ENCODE peak calls at places on chromosomes 6 and 20, in ten cellular contexts. Y is A549; A is CD4-positive, alpha-beta memory T cell; C is NT2/D1; B is H1; R is lower lobe of right lung; J is PC-3; V is esophagus squamous epithelium; P is heart left ventricle; W is adrenal gland. U is an unnamed sample.

GRCh38 chr6:124073021-124073420 is 269.4 kb downstream of the NKAIN2 start:
- DNase-seq in P (no peak), Y (no peak), R (no peak), A (no peak), J (no peak), B (no peak), W (no peak), C (no peak), V (no peak), U (no peak)

GRCh38 chr6:114030767-114031166 is 59.8 kb upstream of the HDAC2 start:
- DNase-seq in A (no peak), W (no peak), C (no peak), R (no peak), Y (no peak), V (no peak), J (no peak), P (no peak), B (no peak), U (no peak)

GRCh38 chr20:23691675-23692074 is 2.8 kb upstream of the CST4 start:
- DNase-seq in P (no peak), C (no peak), V (no peak), B (no peak), W (no peak), A (no peak), Y (no peak), R (no peak), J (peak; percentile 26), U (no peak)

GRCh38 chr6:154909821-154910220 is 85.3 kb upstream of the TIAM2 start:
- DNase-seq in V (no peak), R (no peak), P (no peak), B (no peak), A (no peak), J (no peak), W (no peak), C (no peak), Y (no peak), U (no peak)

GRCh38 chr6:155970878-155971702 is 515.5 kb upstream of the NOX3 start:
- DNase-seq in A (no peak), R (no peak), V (no peak), B (no peak), W (no peak), P (no peak), C (no peak), Y (no peak), J (no peak), U (no peak)

GRCh38 chr20:61480158-61480825 is 228.2 kb downstream of the CDH4 start:
- DNase-seq in Y (no peak), P (no peak), C (no peak), B (peak; percentile 73), J (no peak), V (no peak), A (no peak), R (no peak), W (no peak), U (no peak)

GRCh38 chr20:44523746-44524145 is 1.9 kb upstream of the SERINC3 start:
- DNase-seq in Y (no peak), R (no peak), W (no peak), C (no peak), P (no peak), J (no peak), A (no peak), V (no peak), B (no peak), U (no peak)

GRCh38 chr20:16806061-16806460 is 57.9 kb downstream of the OTOR start:
- DNase-seq in V (no peak), C (no peak), B (no peak), A (no peak), R (no peak), W (no peak), J (no peak), Y (no peak), P (no peak), U (no peak)

GRCh38 chr6:142045380-142046270 is 87.1 kb upstream of the GJE1 start:
- DNase-seq in B (no peak), V (no peak), A (no peak), W (no peak), C (no peak), J (peak; percentile 50), Y (no peak), R (no peak), P (no peak), U (no peak)

GRCh38 chr20:18857640-18858039 is 44.1 kb downstream of the SCP2D1 start:
- DNase-seq in W (no peak), C (no peak), R (no peak), A (no peak), V (no peak), B (no peak), Y (no peak), P (no peak), J (peak; percentile 45), U (no peak)

GRCh38 chr6:158131926-158132325 is 36.1 kb downstream of the SERAC1 start:
- DNase-seq in P (no peak), V (no peak), R (no peak), C (no peak), W (no peak), Y (peak; percentile 18), J (peak; percentile 39), B (no peak), A (peak; percentile 11), U (no peak)

GRCh38 chr6:147699637-147700036 is 191.1 kb downstream of the SAMD5 start:
- DNase-seq in B (no peak), J (peak; percentile 70), C (no peak), Y (peak; percentile 6), P (no peak), W (no peak), A (no peak), R (no peak), V (no peak), U (no peak)

GRCh38 chr6:139500977-139501376 is 126.5 kb upstream of the CITED2 start:
- DNase-seq in B (no peak), V (no peak), J (no peak), Y (no peak), P (no peak), W (no peak), C (no peak), R (no peak), A (no peak), U (no peak)

GRCh38 chr20:59027746-59028320 is 4.3 kb downstream of the ATP5F1E start:
- DNase-seq in Y (no peak), P (no peak), A (no peak), R (no peak), J (peak; percentile 63), V (no peak), C (no peak), W (no peak), B (no peak), U (no peak)

GRCh38 chr20:59031326-59032022 is 661 bp downstream of the ATP5F1E start:
- DNase-seq in R (no peak), V (no peak), P (no peak), J (peak; percentile 55), A (peak; percentile 37), W (no peak), C (no peak), B (no peak), Y (no peak), U (no peak)

GRCh38 chr20:59026904-59027745 is 5.0 kb downstream of the ATP5F1E start:
- DNase-seq in W (no peak), Y (no peak), J (no peak), P (no peak), B (no peak), R (no peak), A (no peak), V (no peak), C (no peak), U (no peak)

GRCh38 chr20:59030911-59031310 is 1.2 kb downstream of the ATP5F1E start:
- DNase-seq in B (no peak), J (peak; percentile 21), R (no peak), V (no peak), Y (no peak), A (no peak), C (no peak), W (no peak), P (no peak), U (no peak)

DNA sequence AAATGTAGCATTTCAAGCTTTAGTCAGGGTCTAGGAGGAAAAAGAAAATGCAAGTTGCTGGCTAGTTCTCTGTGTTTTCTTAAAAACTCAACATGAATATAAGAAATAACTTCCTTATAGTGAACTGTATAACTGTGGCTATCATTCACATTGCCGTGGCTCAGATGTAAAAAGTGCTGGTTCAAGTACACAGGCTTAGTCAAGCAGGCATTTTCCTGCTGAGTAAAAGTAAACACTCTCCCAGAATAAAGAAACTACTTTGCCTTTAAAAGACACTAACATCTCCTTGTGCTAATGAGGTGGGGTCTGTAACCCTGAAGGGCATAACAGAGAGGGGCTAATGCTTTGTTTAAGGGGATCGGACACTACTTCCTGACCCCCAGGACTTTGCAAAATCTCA is 3.3 kb downstream of the ATP5F1E start:
- DNase-seq in C (peak; percentile 72), Y (no peak), A (no peak), J (peak; percentile 56), P (no peak), W (no peak), V (no peak), R (no peak), B (no peak), U (no peak)
- H3K4me1 ChIP-seq in C (no peaks in the 10 kb centered on the region), Y (peaks cover 37% of the 10 kb centered on the region), A (peaks cover 62% of the 10 kb centered on the region), J (peaks cover 52% of the 10 kb centered on the region), P (peaks cover 57% of the 10 kb centered on the region), W (peaks cover 22% of the 10 kb centered on the region), V (peaks cover 30% of the 10 kb centered on the region), R (peaks cover 52% of the 10 kb centered on the region), B (peaks cover 6% of the 10 kb centered on the region), U (peaks cover 5% of the 10 kb centered on the region)

DNA sequence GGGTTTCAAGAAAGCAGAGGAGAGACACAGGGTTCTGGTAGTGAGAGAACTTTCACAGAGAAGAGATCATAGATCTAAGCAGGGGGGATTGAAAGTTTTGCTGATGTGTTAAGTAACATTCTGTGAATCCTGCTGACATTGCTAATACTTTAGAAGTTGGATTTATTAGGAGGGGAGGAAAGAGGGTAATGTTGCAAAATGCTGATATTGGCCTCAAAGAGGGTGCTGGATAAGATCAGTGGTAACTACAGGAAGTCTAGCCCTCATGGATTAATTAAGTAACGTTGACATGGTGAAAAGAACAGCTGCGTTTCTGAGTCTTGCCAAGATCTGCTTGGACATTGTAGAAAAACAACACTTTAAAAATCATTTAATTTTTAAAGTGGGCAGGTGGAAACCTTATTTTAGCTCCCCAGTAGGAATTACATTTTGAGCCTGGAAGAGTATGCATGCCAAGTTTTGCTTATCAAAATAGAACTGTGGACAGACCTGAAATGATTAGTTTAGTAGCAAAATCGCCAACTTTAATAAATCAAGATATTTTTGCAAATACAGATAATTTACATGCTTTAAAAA is 606.0 kb upstream of the HTR1E start:
- DNase-seq in R (no peak), W (no peak), Y (no peak), B (no peak), P (no peak), C (no peak), J (no peak), A (no peak), V (no peak), U (no peak)
- H3K4me3 ChIP-seq in R (no peak overlapping the region), W (no peak overlapping the region), Y (no peak overlapping the region), B (no peak overlapping the region), P (no peak overlapping the region), C (no peak overlapping the region), J (no peak overlapping the region), A (no peak overlapping the region), V (no peak overlapping the region), U (no peak overlapping the region)

GRCh38 chr6:100166991-100167390 is 173.0 kb upstream of the MCHR2 start:
- DNase-seq in J (no peak), B (no peak), A (no peak), V (no peak), W (no peak), Y (no peak), P (no peak), C (no peak), R (no peak), U (no peak)
- H3K4me1 ChIP-seq in J (no peaks in the 10 kb centered on the region), B (peaks cover 31% of the 10 kb centered on the region), A (no peaks in the 10 kb centered on the region), V (no peaks in the 10 kb centered on the region), W (no peaks in the 10 kb centered on the region), Y (no peaks in the 10 kb centered on the region), P (no peaks in the 10 kb centered on the region), C (no peaks in the 10 kb centered on the region), R (no peaks in the 10 kb centered on the region), U (no peaks in the 10 kb centered on the region)

GRCh38 chr6:152981219-152981618 is 1.6 kb downstream of the FBXO5 start:
- DNase-seq in B (no peak), R (no peak), J (no peak), A (no peak), V (no peak), W (no peak), Y (no peak), C (no peak), P (no peak), U (no peak)
- H3K4me3 ChIP-seq in B (peak overlapping the region; percentile 97), R (no peak overlapping the region), J (peak overlapping the region; percentile 83), A (no peak overlapping the region), V (no peak overlapping the region), W (no peak overlapping the region), Y (peak overlapping the region; percentile 69), C (peak overlapping the region; percentile 35), P (peak overlapping the region; percentile 71), U (no peak overlapping the region)

U was measured in aorta.